ENCODE peak calls at places on chromosomes 12 and 14, in six cellular contexts. P is testis, C is A549, Y is spleen, R is HepG2, Z is heart left ventricle. M is an unnamed sample.

GRCh38 chr12:93244514-93245077 is 133.1 kb upstream of the NUDT4 start:
- DNase-seq in Y (no peak), Z (no peak), P (no peak), R (no peak), C (no peak), M (no peak)

GRCh38 chr12:91663331-91663998 is 480.8 kb upstream of the DCN start:
- DNase-seq in C (no peak), Y (no peak), Z (no peak), P (no peak), R (no peak), M (no peak)

GRCh38 chr14:71242237-71242748 is 335.0 kb downstream of the PCNX1 start:
- DNase-seq in P (no peak), Y (no peak), Z (no peak), R (no peak), C (no peak), M (no peak)

GRCh38 chr14:64541261-64541970 is 875 bp downstream of the HSPA2 start:
- DNase-seq in P (peak; percentile 29), R (no peak), C (no peak), Y (peak; percentile 85), Z (peak; percentile 24), M (peak; percentile 67)

GRCh38 chr12:138898-139534 is 72.4 kb downstream of the IQSEC3 start:
- DNase-seq in C (no peak), Y (no peak), R (no peak), Z (peak; percentile 46), P (peak; percentile 42), M (peak; percentile 25)

GRCh38 chr12:65570451-65571130 is 253.7 kb upstream of the HMGA2 start:
- DNase-seq in Y (no peak), C (no peak), R (no peak), P (no peak), Z (no peak), M (no peak)

GRCh38 chr12:51098611-51099010 is 15.2 kb upstream of the CSRNP2 start:
- DNase-seq in Z (no peak), P (no peak), Y (no peak), C (no peak), R (no peak), M (no peak)

GRCh38 chr14:88256997-88257755 is 65.9 kb downstream of the KCNK10 start:
- DNase-seq in R (no peak), Z (no peak), Y (no peak), C (no peak), P (no peak), M (no peak)

GRCh38 chr14:88452231-88452630 is 66.8 kb downstream of the SPATA7 start:
- DNase-seq in P (no peak), C (no peak), R (no peak), Y (no peak), Z (no peak), M (no peak)

GRCh38 chr14:55416866-55417265 is 5.2 kb upstream of the ATG14 start:
- DNase-seq in P (peak; percentile 37), Z (no peak), R (no peak), Y (no peak), C (no peak), M (peak; percentile 58)

GRCh38 chr12:53336137-53336785 is at the start of gene SP7:
- DNase-seq in R (no peak), P (no peak), Z (no peak), C (no peak), Y (no peak), M (no peak)

GRCh38 chr14:60003991-60004390 is 84.0 kb downstream of the LRRC9 start:
- DNase-seq in Y (no peak), R (peak; percentile 17), C (no peak), Z (no peak), P (no peak), M (no peak)

GRCh38 chr14:74955229-74955999 is at the start of gene PGF:
- DNase-seq in Y (peak; percentile 89), P (peak; percentile 75), C (peak; percentile 50), Z (peak; percentile 82), R (no peak), M (peak; percentile 44)

GRCh38 chr12:19783547-19784444 is 344.5 kb downstream of the AEBP2 start:
- DNase-seq in C (no peak), P (peak; percentile 23), Y (peak; percentile 63), Z (peak; percentile 17), R (no peak), M (no peak)

GRCh38 chr12:68792952-68793351 is 15.0 kb upstream of the MDM2 start:
- DNase-seq in C (peak; percentile 81), Z (no peak), P (no peak), R (peak; percentile 70), Y (no peak), M (peak; percentile 77)

GRCh38 chr12:15555466-15555865 is 233.2 kb downstream of the PTPRO start:
- DNase-seq in Y (no peak), P (no peak), R (no peak), C (no peak), Z (no peak), M (no peak)

GRCh38 chr14:36315159-36315853 is 5.1 kb downstream of the MBIP start:
- DNase-seq in C (no peak), Y (no peak), Z (no peak), P (no peak), R (no peak), M (no peak)

GRCh38 chr14:59161571-59162175 is 26.8 kb upstream of the DAAM1 start:
- DNase-seq in Z (no peak), C (peak; percentile 27), Y (no peak), P (no peak), R (peak; percentile 94), M (no peak)

GRCh38 chr12:11719678-11720099 is 70.2 kb downstream of the ETV6 start:
- DNase-seq in R (no peak), C (no peak), P (peak; percentile 40), Z (peak; percentile 66), Y (peak; percentile 88), M (no peak)

GRCh38 chr12:24478254-24478653 is 470.6 kb downstream of the BCAT1 start:
- DNase-seq in C (no peak), Y (no peak), P (no peak), Z (no peak), R (no peak), M (no peak)

GRCh38 chr12:132160671-132161045 is 16.4 kb downstream of the NOC4L start:
- DNase-seq in Y (peak; percentile 58), P (no peak), R (no peak), C (no peak), Z (no peak), M (no peak)

GRCh38 chr14:92352158-92352985 is 29.4 kb downstream of the SLC24A4 start:
- DNase-seq in P (peak; percentile 72), R (peak; percentile 13), Z (no peak), C (peak; percentile 34), Y (no peak), M (peak; percentile 63)

GRCh38 chr14:78162202-78162601 is 8.0 kb upstream of the NRXN3 start:
- DNase-seq in C (no peak), Z (no peak), Y (no peak), R (no peak), P (no peak), M (no peak)

GRCh38 chr14:75562494-75562893 is 15.9 kb upstream of the FLVCR2 start:
- DNase-seq in C (no peak), P (no peak), Z (no peak), Y (no peak), R (no peak), M (no peak)

GRCh38 chr14:34179723-34180122 is 228.8 kb upstream of the EGLN3 start:
- DNase-seq in P (no peak), Y (no peak), Z (no peak), R (no peak), C (no peak), M (no peak)

GRCh38 chr12:95959107-95959506 is 16.0 kb downstream of the AMDHD1 start:
- DNase-seq in R (peak; percentile 59), P (no peak), Z (no peak), C (peak; percentile 33), Y (no peak), M (no peak)

GRCh38 chr14:73949752-73950734 is at the start of the genes COQ6 and FAM161B:
- DNase-seq in C (peak; percentile 89), R (peak; percentile 95), Z (peak; percentile 94), P (peak; percentile 97), Y (peak; percentile 96), M (peak; percentile 96)
- TF ChIP-seq POLR2A in C (peak; percentile 91), R (peak; percentile 96), Z (peak; percentile 75), P (no peak), Y (peak; percentile 41), M (peak; percentile 93)

GRCh38 chr12:46357438-46358324 is 14.9 kb downstream of the SLC38A2 start:
- DNase-seq in C (no peak), R (peak; percentile 75), Z (no peak), P (no peak), Y (no peak), M (no peak)
- TF ChIP-seq POLR2A in C (no peak), R (peak; percentile 89), Z (no peak), P (no peak), Y (no peak), M (peak; percentile 63)

GRCh38 chr12:6916426-6917200 is 2.2 kb downstream of the ENO2 start:
- DNase-seq in R (no peak), C (no peak), Z (no peak), Y (peak; percentile 67), P (no peak), M (no peak)

GRCh38 chr12:6915789-6916285 is 1.5 kb downstream of the ENO2 start:
- DNase-seq in P (no peak), Z (no peak), C (no peak), R (no peak), Y (peak; percentile 66), M (no peak)

GRCh38 chr12:6912164-6912956 is 2.0 kb upstream of the ENO2 start:
- DNase-seq in P (no peak), C (no peak), R (no peak), Y (peak; percentile 72), Z (no peak), M (no peak)

GRCh38 chr12:6915023-6915788 is 826 bp downstream of the ENO2 start:
- DNase-seq in Y (peak; percentile 71), P (no peak), C (peak; percentile 65), Z (no peak), R (no peak), M (peak; percentile 68)

DNA sequence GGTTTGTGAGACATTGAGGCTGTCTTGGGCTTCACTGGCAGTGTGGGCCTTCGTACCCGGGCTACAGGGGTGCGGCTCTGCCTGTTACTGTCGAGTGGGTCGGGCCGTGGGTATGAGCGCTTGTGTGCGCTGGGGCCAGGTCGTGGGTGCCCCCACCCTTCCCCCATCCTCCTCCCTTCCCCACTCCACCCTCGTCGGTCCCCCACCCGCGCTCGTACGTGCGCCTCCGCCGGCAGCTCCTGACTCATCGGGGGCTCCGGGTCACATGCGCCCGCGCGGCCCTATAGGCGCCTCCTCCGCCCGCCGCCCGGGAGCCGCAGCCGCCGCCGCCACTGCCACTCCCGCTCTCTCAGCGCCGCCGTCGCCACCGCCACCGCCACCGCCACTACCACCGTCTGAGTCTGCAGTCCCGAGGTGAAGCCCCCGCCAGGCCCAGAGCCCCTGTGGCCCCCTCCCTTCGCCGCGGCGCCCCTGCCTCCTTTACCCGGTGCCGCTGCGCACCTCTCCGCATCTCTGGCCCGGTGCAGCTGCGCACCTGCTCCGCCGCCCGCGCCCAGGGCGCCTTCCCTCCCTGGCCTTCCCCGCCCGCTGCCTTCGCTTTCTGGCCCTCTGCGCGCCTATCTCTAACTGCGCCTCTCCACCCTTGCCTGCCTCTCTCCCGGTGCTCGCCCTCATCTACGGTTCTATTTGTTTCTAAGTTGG is at the start of gene ENO2:
- DNase-seq in Z (peak; percentile 80), P (peak; percentile 71), Y (peak; percentile 94), R (peak; percentile 44), C (peak; percentile 79), M (peak; percentile 87)
- TF ChIP-seq POLR2A in Z (no peak), P (no peak), Y (no peak), R (no peak), C (peak; percentile 39), M (peak; percentile 33)

GRCh38 chr12:111766608-111767361 is at the start of gene ALDH2:
- DNase-seq in Z (peak; percentile 84), P (peak; percentile 88), C (peak; percentile 85), Y (peak; percentile 89), R (peak; percentile 72), M (peak; percentile 61)
- TF ChIP-seq POLR2A in Z (peak; percentile 81), P (peak; percentile 49), C (peak; percentile 73), Y (no peak), R (peak; percentile 69), M (no peak)